ENCODE peak calls at places on chromosomes 1 and 21, in ten cellular contexts. U, Q, K, Z, P, X, M, R, A and L are unnamed samples. For H3K27me3 and H3K4me1, the result is how much of the 10 kb centered on the place peaks cover.

GRCh38 chr1:43719063-43719462 is 11.7 kb downstream of the ST3GAL3 start:
- DNase-seq in Z (no peak), M (no peak), R (no peak), Q (no peak), A (no peak), X (no peak), P (no peak), U (no peak), K (no peak), L (no peak)

GRCh38 chr1:229696385-229696784 is 70.3 kb downstream of the URB2 start:
- DNase-seq in M (no peak), Q (no peak), U (no peak), X (no peak), K (no peak), P (no peak), Z (no peak), R (no peak), A (no peak), L (no peak)

GRCh38 chr1:111598534-111598933 is 21.1 kb upstream of the RAP1A start:
- DNase-seq in Z (no peak), X (no peak), Q (no peak), A (no peak), M (no peak), U (no peak), K (no peak), P (no peak), R (no peak), L (no peak)

GRCh38 chr1:77036560-77036959 is 169.3 kb downstream of the ST6GALNAC5 start:
- DNase-seq in P (no peak), K (no peak), M (no peak), Z (no peak), U (no peak), R (no peak), Q (no peak), X (no peak), A (no peak), L (no peak)

GRCh38 chr1:22969224-22969829 is 3.3 kb downstream of the LACTBL1 start:
- DNase-seq in Z (no peak), X (no peak), R (peak), M (peak), A (no peak), K (no peak), U (no peak), P (no peak), Q (no peak), L (no peak)

GRCh38 chr1:100246738-100247137 is 2.9 kb downstream of the DBT start:
- DNase-seq in Z (no peak), R (no peak), M (no peak), Q (no peak), P (no peak), X (no peak), K (no peak), U (no peak), A (no peak), L (no peak)

GRCh38 chr1:159228554-159228953 is 23.9 kb downstream of the ACKR1 start:
- DNase-seq in Z (no peak), Q (no peak), R (no peak), U (no peak), M (no peak), X (no peak), P (no peak), A (no peak), K (no peak), L (no peak)

GRCh38 chr1:94101613-94101940 is 19.4 kb downstream of the ABCA4 start:
- DNase-seq in A (no peak), P (no peak), K (peak), Z (no peak), R (no peak), Q (no peak), X (no peak), M (no peak), U (no peak), L (no peak)

GRCh38 chr21:26686278-26686677 is 113.2 kb upstream of the CYYR1 start:
- DNase-seq in R (no peak), K (no peak), M (no peak), Q (no peak), X (no peak), U (no peak), A (no peak), P (no peak), Z (no peak), L (no peak)

GRCh38 chr1:92655197-92655801 is 129.6 kb downstream of the EVI5 start:
- DNase-seq in P (no peak), Z (no peak), X (no peak), R (no peak), M (no peak), A (no peak), Q (no peak), K (no peak), U (no peak), L (no peak)

GRCh38 chr1:15114884-15115283 is 38.7 kb upstream of the TMEM51 start:
- DNase-seq in M (no peak), X (no peak), P (no peak), Z (no peak), U (no peak), Q (no peak), R (no peak), K (no peak), A (no peak), L (no peak)

GRCh38 chr21:42113926-42114409 is 42.9 kb downstream of the UMODL1 start:
- DNase-seq in X (no peak), U (no peak), K (no peak), A (no peak), Z (no peak), P (no peak), M (no peak), Q (no peak), R (no peak), L (no peak)

GRCh38 chr1:149934326-149934725 is 2.4 kb downstream of the MTMR11 start:
- DNase-seq in P (no peak), X (no peak), R (no peak), A (no peak), M (no peak), K (no peak), Z (no peak), Q (no peak), U (no peak), L (no peak)

GRCh38 chr1:29134695-29135028 is 11.0 kb upstream of the TMEM200B start:
- DNase-seq in X (no peak), U (no peak), K (no peak), M (no peak), Q (no peak), A (no peak), P (no peak), Z (no peak), R (no peak), L (no peak)
- H3K27me3 ChIP-seq in X (under half), U (under half), K (under half), M (under half), Q (under half), A (under half), P (under half), Z (under half), R (under half), L (under half)

GRCh38 chr1:38888423-38889333 is 7.3 kb upstream of the GJA9 start:
- DNase-seq in Z (no peak), M (no peak), P (no peak), X (no peak), U (no peak), A (no peak), K (no peak), R (no peak), Q (no peak), L (no peak)
- TF ChIP-seq CTCF in Z (no peak), M (no peak), P (no peak), X (no peak), U (no peak), A (no peak), K (no peak), R (no peak), Q (no peak), L (no peak)

GRCh38 chr1:206082831-206083695 is 30.1 kb downstream of the RHEX start:
- DNase-seq in K (no peak), Q (no peak), A (no peak), P (no peak), X (no peak), Z (no peak), M (no peak), U (no peak), R (no peak), L (no peak)
- H3K4me1 ChIP-seq in K (under half), Q (under half), A (under half), P (under half), X (under half), Z (under half), M (under half), U (under half), R (under half), L (under half)

GRCh38 chr1:234954613-234955012 is 174.0 kb downstream of the TOMM20 start:
- DNase-seq in U (no peak), P (no peak), Z (no peak), K (no peak), Q (no peak), X (no peak), A (no peak), M (no peak), R (no peak), L (no peak)
- H3K27me3 ChIP-seq in U (under half), P (under half), Z (under half), K (under half), Q (under half), X (under half), A (under half), M (under half), R (under half), L (under half)